ENCODE peak calls at places on chromosomes 11 and 22, in six cellular contexts. J is transverse colon; U is CD8-positive, alpha-beta T cell; Z is upper lobe of right lung; M is A549; D is stomach. C is an unnamed sample. For H3K4me1, the result is how much of the 10 kb centered on the place peaks cover.

GRCh38 chr11:47406896-47407745 is 1.3 kb upstream of the SLC39A13 start:
- DNase-seq in J (no peak), U (no peak), Z (no peak), M (no peak), D (no peak), C (no peak)

GRCh38 chr11:71120346-71120963 is 131.9 kb downstream of the SHANK2 start:
- DNase-seq in J (peak), U (no peak), Z (no peak), M (peak), D (peak), C (peak)

GRCh38 chr22:31122532-31123291 is at the start of gene INPP5J:
- DNase-seq in J (peak), U (no peak), Z (peak), M (peak), D (peak), C (peak)

GRCh38 chr22:23233746-23234408 is 53.6 kb downstream of the BCR start:
- DNase-seq in J (no peak), U (no peak), Z (no peak), M (no peak), D (no peak), C (no peak)

GRCh38 chr11:898160-898517 is 12.5 kb downstream of the CHID1 start:
- DNase-seq in J (no peak), U (no peak), Z (no peak), M (peak), D (no peak), C (no peak)

GRCh38 chr22:49040754-49041467 is 786.8 kb downstream of the BRD1 start:
- DNase-seq in J (no peak), U (no peak), Z (peak), M (no peak), D (no peak), C (no peak)

GRCh38 chr11:121040614-121041002 is 16.7 kb downstream of the TBCEL start:
- DNase-seq in J (no peak), U (no peak), Z (no peak), M (no peak), D (no peak), C (no peak)

GRCh38 chr22:45863981-45864751 is 112.8 kb downstream of the WNT7B start:
- DNase-seq in J (peak), U (peak), Z (peak), M (peak), D (peak), C (peak)

GRCh38 chr22:41524809-41525449 is 19.3 kb downstream of the POLR3H start:
- DNase-seq in J (peak), U (peak), Z (no peak), M (no peak), D (peak), C (no peak)

GRCh38 chr11:31955838-31956237 is 135.0 kb upstream of the RCN1 start:
- DNase-seq in J (no peak), U (no peak), Z (no peak), M (no peak), D (no peak), C (no peak)

DNA sequence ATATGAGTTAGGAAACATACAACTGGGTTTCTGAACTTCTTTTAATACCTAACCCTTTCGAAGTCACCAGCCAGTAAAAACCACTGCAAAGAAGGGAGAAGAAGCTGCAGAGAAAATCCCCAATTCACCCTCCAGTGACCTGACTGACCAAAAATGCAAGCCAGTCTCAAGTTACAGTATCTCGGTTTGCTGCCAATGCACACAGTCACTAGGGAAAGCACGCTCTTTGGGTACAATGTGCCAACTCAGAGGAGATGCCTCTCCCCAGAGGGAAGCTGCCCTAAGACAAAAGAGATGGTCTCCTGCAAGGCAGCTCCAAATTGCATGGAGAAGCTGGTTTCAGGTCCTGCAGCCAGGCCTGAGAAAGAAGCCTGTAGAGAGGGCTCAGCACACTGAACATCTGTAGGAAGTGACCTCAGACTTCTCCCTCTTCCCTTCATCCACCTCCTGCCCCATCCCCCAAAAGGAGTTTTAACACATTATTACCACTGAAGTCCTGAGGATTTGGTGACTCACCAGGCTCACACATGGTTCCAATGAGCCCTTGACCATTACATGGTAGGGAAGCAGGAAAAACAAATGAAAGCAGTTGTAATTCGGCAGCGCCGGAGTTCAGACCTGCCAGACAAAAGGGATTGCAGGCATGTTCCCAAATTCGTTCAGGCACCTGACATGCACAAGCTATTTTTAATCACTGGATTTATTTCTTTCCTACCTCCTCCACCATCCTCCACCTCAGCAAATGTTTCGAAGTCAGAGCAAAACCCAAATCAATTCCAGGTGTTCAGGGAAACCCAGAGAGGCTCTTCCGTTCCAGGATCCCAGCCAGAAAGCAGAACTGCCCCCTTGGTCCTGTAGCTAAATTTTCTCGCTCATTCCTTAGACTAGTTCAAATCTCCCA is 90.1 kb downstream of the ETS1 start:
- DNase-seq in J (no peak), U (no peak), Z (no peak), M (peak), D (no peak), C (no peak)
- H3K4me1 ChIP-seq in J (under half), U (half or more), Z (half or more), M (half or more), D (half or more), C (half or more)

GRCh38 chr22:27870234-27871191 is 48.5 kb downstream of the PITPNB start:
- DNase-seq in J (no peak), U (no peak), Z (no peak), M (no peak), D (no peak), C (no peak)

GRCh38 chr22:27871306-27872014 is 47.6 kb downstream of the PITPNB start:
- DNase-seq in J (no peak), U (no peak), Z (no peak), M (no peak), D (no peak), C (no peak)

GRCh38 chr22:27873476-27873875 is 45.6 kb downstream of the PITPNB start:
- DNase-seq in J (no peak), U (no peak), Z (no peak), M (no peak), D (no peak), C (no peak)

GRCh38 chr22:27874185-27874584 is 44.9 kb downstream of the PITPNB start:
- DNase-seq in J (no peak), U (no peak), Z (no peak), M (no peak), D (no peak), C (no peak)

GRCh38 chr22:27872488-27872887 is 46.6 kb downstream of the PITPNB start:
- DNase-seq in J (no peak), U (no peak), Z (no peak), M (no peak), D (no peak), C (no peak)
- H3K4me1 ChIP-seq in J (half or more), U (under half), Z (under half), M (under half), D (half or more), C (under half)

DNA sequence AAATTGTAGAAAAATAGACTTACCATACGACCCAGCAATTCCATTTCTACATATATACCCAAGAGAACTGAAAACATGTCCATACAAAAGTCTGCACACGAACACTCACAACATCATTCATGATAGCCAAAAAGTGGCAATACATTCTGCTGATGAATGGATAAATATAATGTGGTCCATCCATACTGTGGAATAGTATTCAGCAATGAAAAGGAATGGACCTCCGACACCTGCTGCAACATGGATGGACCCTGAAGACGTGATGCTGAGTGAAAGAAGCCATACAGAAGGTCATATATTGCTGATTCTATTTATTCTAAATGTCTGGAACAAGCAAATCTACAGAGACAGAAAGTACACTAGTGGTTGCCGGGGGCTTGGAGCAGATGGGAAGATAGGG is 19.2 kb downstream of the CPT1A start:
- DNase-seq in J (no peak), U (no peak), Z (no peak), M (no peak), D (no peak), C (no peak)
- H3K4me1 ChIP-seq in J (under half), U (under half), Z (under half), M (under half), D (half or more), C (under half)

GRCh38 chr11:130571519-130571918 is 123.1 kb downstream of the ADAMTS15 start:
- DNase-seq in J (no peak), U (no peak), Z (no peak), M (no peak), D (no peak), C (no peak)
- H3K4me1 ChIP-seq in J (under half), U (under half), Z (under half), M (under half), D (under half), C (under half)

C was measured in lower lobe of right lung.